ENCODE peak calls at places on chromosome 11, in five cellular contexts. V is tibial artery, P is IMR-90, I is Calu3, W is neural progenitor cell. E is an unnamed sample.

GRCh38 chr11:22775248-22775647 is 54.4 kb downstream of the SVIP start:
- DNase-seq in V (no peak), P (no peak), I (no peak), W (no peak), E (no peak)

GRCh38 chr11:79708319-79708928 is 267.6 kb upstream of the TENM4 start:
- DNase-seq in V (no peak), P (peak; percentile 50), I (peak; percentile 9), W (peak; percentile 72), E (peak; percentile 32)

GRCh38 chr11:45087301-45087700 is 59.1 kb upstream of the PRDM11 start:
- DNase-seq in V (no peak), P (peak; percentile 60), I (no peak), W (no peak), E (no peak)

GRCh38 chr11:81673001-81673400 is 1060.7 kb downstream of the FAM181B start:
- DNase-seq in V (no peak), P (no peak), I (no peak), W (no peak), E (no peak)

GRCh38 chr11:17462940-17463339 is 13.7 kb downstream of the ABCC8 start:
- DNase-seq in V (no peak), P (no peak), I (no peak), W (no peak), E (no peak)

GRCh38 chr11:102733232-102733875 is 8.6 kb upstream of the MMP8 start:
- DNase-seq in V (peak; percentile 26), P (peak; percentile 47), I (peak; percentile 74), W (peak; percentile 83), E (peak; percentile 62)

GRCh38 chr11:36622431-36623136 is 24.5 kb upstream of the RAG2 start:
- DNase-seq in V (no peak), P (peak; percentile 36), I (peak; percentile 6), W (peak; percentile 9), E (peak; percentile 41)

GRCh38 chr11:126140932-126141291 is 70.5 kb downstream of the RPUSD4 start:
- DNase-seq in V (peak; percentile 73), P (peak; percentile 70), I (no peak), W (no peak), E (peak; percentile 82)

GRCh38 chr11:2674681-2675131 is 25.1 kb downstream of the KCNQ1OT1 start:
- DNase-seq in V (peak; percentile 15), P (no peak), I (no peak), W (peak; percentile 22), E (peak; percentile 29)

GRCh38 chr11:66267039-66267378 is 1.4 kb upstream of the RAB1B start:
- DNase-seq in V (no peak), P (no peak), I (no peak), W (no peak), E (no peak)

GRCh38 chr11:65456418-65456817 is 33.8 kb downstream of the NEAT1 start:
- DNase-seq in V (no peak), P (no peak), I (no peak), W (no peak), E (no peak)

GRCh38 chr11:83521647-83522596 is 235.8 kb upstream of the CCDC90B start:
- DNase-seq in V (no peak), P (peak; percentile 31), I (no peak), W (peak; percentile 57), E (peak; percentile 24)

GRCh38 chr11:6431861-6432260 is 8.9 kb downstream of the HPX start:
- DNase-seq in V (no peak), P (peak; percentile 65), I (no peak), W (no peak), E (peak; percentile 78)

GRCh38 chr11:44484211-44484610 is 81.3 kb upstream of the CD82 start:
- DNase-seq in V (no peak), P (peak; percentile 5), I (peak; percentile 19), W (peak; percentile 54), E (peak; percentile 7)

GRCh38 chr11:115503083-115503885 is 931 bp downstream of the CADM1 start:
- DNase-seq in V (peak; percentile 38), P (peak; percentile 71), I (peak; percentile 5), W (peak; percentile 85), E (no peak)

GRCh38 chr11:384511-384910 is 9.5 kb upstream of the PKP3 start:
- DNase-seq in V (no peak), P (no peak), I (no peak), W (no peak), E (no peak)

GRCh38 chr11:12430351-12430750 is 53.0 kb downstream of the PARVA start:
- DNase-seq in V (no peak), P (peak; percentile 77), I (peak; percentile 64), W (no peak), E (peak; percentile 65)

GRCh38 chr11:76140912-76141574 is 65.3 kb downstream of the WNT11 start:
- DNase-seq in V (no peak), P (no peak), I (no peak), W (no peak), E (no peak)

GRCh38 chr11:123976770-123977560 is 616 bp downstream of the OR10S1 start:
- DNase-seq in V (no peak), P (no peak), I (no peak), W (no peak), E (no peak)

GRCh38 chr11:14582835-14583234 is 60.8 kb upstream of the PDE3B start:
- DNase-seq in V (no peak), P (no peak), I (no peak), W (no peak), E (no peak)

GRCh38 chr11:120019191-120019590 is 118.7 kb downstream of the TRIM29 start:
- DNase-seq in V (no peak), P (no peak), I (no peak), W (no peak), E (no peak)

GRCh38 chr11:134678744-134679143 is 266.7 kb upstream of the B3GAT1 start:
- DNase-seq in V (no peak), P (no peak), I (no peak), W (no peak), E (no peak)

GRCh38 chr11:2099523-2100316 is 39.5 kb downstream of the IGF2 start:
- DNase-seq in V (no peak), P (no peak), I (peak; percentile 72), W (no peak), E (no peak)

GRCh38 chr11:83159901-83160865 is 3.3 kb downstream of the PCF11 start:
- DNase-seq in V (no peak), P (peak; percentile 49), I (peak; percentile 34), W (no peak), E (peak; percentile 57)

GRCh38 chr11:61555051-61555969 is 25.6 kb downstream of the SYT7 start:
- DNase-seq in V (no peak), P (no peak), I (no peak), W (peak; percentile 88), E (no peak)
- TF ChIP-seq CTCF in V (no peak), P (peak; percentile 25), I (no peak), W (peak; percentile 65), E (peak; percentile 26)

DNA sequence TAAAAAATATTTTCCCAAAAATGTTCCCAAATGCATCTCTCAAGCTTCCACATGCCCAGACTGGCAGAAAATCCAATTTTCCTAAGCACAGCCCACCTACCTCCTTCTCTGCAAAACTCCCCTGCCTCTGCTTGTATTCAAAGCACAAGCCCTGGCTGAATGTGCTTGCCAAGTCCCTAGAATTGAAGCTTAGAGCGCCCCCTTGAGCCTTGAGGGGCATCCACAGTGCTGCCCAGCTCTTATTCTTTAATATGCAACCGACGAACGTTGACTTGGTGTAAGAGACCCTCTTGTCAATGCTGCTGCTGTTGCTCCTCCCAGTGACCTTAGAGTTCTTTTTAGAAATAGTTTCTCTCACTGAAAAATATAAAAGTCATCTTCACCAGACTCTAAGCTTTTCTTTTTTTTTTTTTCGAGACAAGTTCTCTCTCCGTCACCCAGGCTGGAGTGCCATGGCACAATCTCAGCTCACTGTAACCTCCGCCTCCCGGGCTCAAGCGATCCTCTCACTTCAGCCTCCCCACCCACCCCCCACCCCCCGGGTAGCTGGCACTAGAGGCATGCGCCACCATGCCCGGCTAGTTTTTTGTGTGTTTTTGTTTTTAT is 63.5 kb upstream of the CAPRIN1 start:
- DNase-seq in V (peak; percentile 66), P (peak; percentile 78), I (peak; percentile 72), W (peak; percentile 92), E (peak; percentile 88)
- TF ChIP-seq CTCF in V (peak; percentile 53), P (peak; percentile 78), I (peak; percentile 67), W (peak; percentile 80), E (peak; percentile 93)

DNA sequence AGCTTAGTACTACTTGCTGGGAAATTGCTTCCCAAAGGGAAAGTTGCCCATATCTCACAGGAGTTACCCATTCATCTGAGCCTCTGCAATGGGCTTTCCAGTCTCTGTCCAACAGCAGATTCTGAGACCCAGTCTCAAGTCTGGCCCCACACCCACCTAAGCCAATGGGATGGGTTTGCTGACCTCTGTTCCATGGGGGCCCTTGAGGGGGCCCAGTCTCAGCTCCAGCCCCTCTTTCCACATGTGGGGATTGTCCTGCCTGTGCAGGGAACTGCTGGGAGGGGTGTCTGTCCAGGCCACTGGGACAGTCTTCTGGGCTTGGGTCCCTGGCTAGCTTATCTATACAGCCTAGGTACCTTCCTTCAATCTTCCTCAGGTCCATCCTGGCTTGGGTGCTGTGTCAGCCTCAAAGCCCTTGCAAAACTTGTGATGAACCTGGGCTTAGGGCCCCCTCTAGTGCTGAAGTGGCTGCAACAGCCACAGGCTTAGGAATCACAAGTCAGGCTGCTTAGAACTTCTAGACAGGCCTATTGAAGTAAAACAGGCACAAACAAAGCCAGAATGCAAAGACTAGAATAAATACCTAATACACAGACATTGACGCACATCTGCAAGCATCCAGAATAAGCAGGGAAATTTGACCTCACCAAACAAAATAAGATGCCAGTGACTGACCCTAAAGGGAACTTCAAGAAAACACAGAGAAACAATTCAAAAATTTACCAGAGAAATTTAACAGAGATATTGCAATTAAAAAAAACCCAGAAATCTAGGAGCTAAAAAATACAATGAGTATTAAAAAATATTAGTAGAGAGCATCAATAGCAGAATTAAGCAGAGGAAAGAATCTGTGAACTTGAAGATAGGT is 11.7 kb upstream of the PATL1 start:
- DNase-seq in V (peak; percentile 51), P (peak; percentile 83), I (peak; percentile 77), W (peak; percentile 86), E (peak; percentile 87)
- TF ChIP-seq CTCF in V (peak; percentile 49), P (peak; percentile 87), I (peak; percentile 65), W (peak; percentile 88), E (peak; percentile 91)

DNA sequence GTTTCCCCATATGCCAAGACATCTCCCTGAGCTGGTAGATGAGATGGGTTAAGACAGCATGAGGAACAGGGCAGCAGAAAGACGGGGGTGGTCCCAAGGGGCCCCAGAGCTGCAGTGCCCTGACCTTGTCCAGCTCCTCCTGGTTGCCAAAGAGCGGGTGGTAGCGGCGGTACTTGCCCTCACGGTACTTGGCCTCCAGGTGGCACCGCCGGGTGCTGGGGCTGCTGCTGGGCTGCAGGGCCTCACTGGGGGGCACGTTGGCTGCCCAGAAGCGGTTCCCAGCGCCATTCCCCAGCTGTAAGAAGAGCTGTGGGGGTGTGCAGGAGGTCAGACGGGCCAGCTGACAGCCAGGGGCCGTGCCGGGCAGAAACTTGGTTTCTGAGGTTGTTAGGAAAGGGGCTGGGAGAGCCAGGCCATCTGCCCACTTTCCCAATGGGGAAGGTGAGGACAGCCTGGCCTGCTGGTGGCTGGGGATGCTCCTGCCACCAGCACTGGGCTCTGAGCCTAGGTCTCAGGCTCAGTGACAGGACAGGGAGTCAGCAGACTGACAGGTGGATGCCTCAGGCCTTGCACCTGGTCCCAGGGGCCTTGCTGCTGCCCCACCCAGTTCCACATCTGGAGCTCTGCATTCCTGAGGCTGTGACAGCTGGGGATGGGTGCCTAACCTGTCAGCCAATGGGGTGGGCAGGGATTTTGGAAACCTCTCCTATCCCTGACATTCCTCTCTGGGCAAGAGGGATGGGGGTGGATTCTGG is 30.0 kb upstream of the PDE2A start:
- DNase-seq in V (no peak), P (no peak), I (no peak), W (no peak), E (peak; percentile 30)
- TF ChIP-seq CTCF in V (no peak), P (peak; percentile 20), I (no peak), W (peak; percentile 4), E (peak; percentile 34)

E was measured in fibroblast of the aortic adventitia.